ENCODE peak calls at places on chromosomes 3 and 15, in six cellular contexts. T is cardiac muscle cell, D is H7, E is mammary epithelial cell, U is ovary, A is stomach. B is an unnamed sample.

GRCh38 chr3:197309528-197310361 is 11.3 kb upstream of the DLG1 start:
- DNase-seq in T (peak; percentile 93), D (peak; percentile 29), E (peak; percentile 84), U (no peak), A (no peak), B (peak; percentile 43)

GRCh38 chr3:112774293-112774926 is 72.3 kb downstream of the CD200R1L start:
- DNase-seq in T (peak; percentile 59), D (no peak), E (peak; percentile 89), U (no peak), A (no peak), B (no peak)

GRCh38 chr3:109114746-109115145 is 3.2 kb downstream of the MORC1 start:
- DNase-seq in T (no peak), D (no peak), E (no peak), U (no peak), A (no peak), B (no peak)

GRCh38 chr3:176078916-176079315 is 1118.4 kb downstream of the TBL1XR1 start:
- DNase-seq in T (no peak), D (no peak), E (no peak), U (no peak), A (no peak), B (no peak)

GRCh38 chr3:124409650-124410275 is 320.5 kb upstream of the UMPS start:
- DNase-seq in T (peak; percentile 12), D (no peak), E (peak; percentile 19), U (no peak), A (no peak), B (peak; percentile 21)

GRCh38 chr3:136621628-136622027 is 130.6 kb downstream of the STAG1 start:
- DNase-seq in T (peak; percentile 66), D (no peak), E (peak; percentile 69), U (no peak), A (no peak), B (no peak)

GRCh38 chr3:171293142-171293782 is 166.9 kb downstream of the TNIK start:
- DNase-seq in T (no peak), D (no peak), E (no peak), U (no peak), A (no peak), B (no peak)

GRCh38 chr3:127680146-127680661 is 7.5 kb downstream of the ABTB1 start:
- DNase-seq in T (no peak), D (no peak), E (no peak), U (no peak), A (peak; percentile 24), B (no peak)

GRCh38 chr3:54965746-54966145 is 37.9 kb upstream of the LRTM1 start:
- DNase-seq in T (peak; percentile 33), D (no peak), E (no peak), U (no peak), A (no peak), B (peak; percentile 54)

GRCh38 chr3:4742359-4742758 is 236.9 kb upstream of the BHLHE40 start:
- DNase-seq in T (no peak), D (no peak), E (no peak), U (no peak), A (no peak), B (no peak)

GRCh38 chr15:31280037-31280830 is 46.4 kb upstream of the KLF13 start:
- DNase-seq in T (no peak), D (peak; percentile 29), E (peak; percentile 31), U (no peak), A (peak; percentile 23), B (peak; percentile 76)

GRCh38 chr15:78174398-78174797 is 25.2 kb downstream of the IDH3A start:
- DNase-seq in T (no peak), D (no peak), E (no peak), U (no peak), A (no peak), B (peak; percentile 33)

GRCh38 chr3:118075873-118076272 is 958.8 kb downstream of the IGSF11 start:
- DNase-seq in T (no peak), D (no peak), E (no peak), U (no peak), A (no peak), B (peak; percentile 32)

GRCh38 chr3:16848007-16848406 is 36.7 kb upstream of the PLCL2 start:
- DNase-seq in T (no peak), D (no peak), E (no peak), U (no peak), A (no peak), B (no peak)

GRCh38 chr3:134993011-134993410 is 198.0 kb downstream of the EPHB1 start:
- DNase-seq in T (no peak), D (no peak), E (no peak), U (no peak), A (no peak), B (no peak)

GRCh38 chr15:35115155-35115725 is 30.1 kb upstream of the NANOGP8 start:
- DNase-seq in T (peak; percentile 38), D (no peak), E (no peak), U (peak; percentile 36), A (no peak), B (no peak)

GRCh38 chr3:180199396-180199795 is 162.7 kb upstream of the PEX5L start:
- DNase-seq in T (no peak), D (no peak), E (no peak), U (no peak), A (no peak), B (no peak)

GRCh38 chr3:122085666-122086065 is 30.5 kb downstream of the CD86 start:
- DNase-seq in T (peak; percentile 6), D (no peak), E (no peak), U (no peak), A (no peak), B (no peak)

GRCh38 chr3:175238848-175239247 is 379.7 kb downstream of the NAALADL2 start:
- DNase-seq in T (no peak), D (no peak), E (no peak), U (no peak), A (no peak), B (no peak)

GRCh38 chr15:27480642-27481041 is 509.7 kb downstream of the GABRG3 start:
- DNase-seq in T (no peak), D (no peak), E (no peak), U (no peak), A (no peak), B (no peak)

GRCh38 chr3:134840459-134840858 is 45.4 kb downstream of the EPHB1 start:
- DNase-seq in T (no peak), D (no peak), E (no peak), U (no peak), A (no peak), B (no peak)

GRCh38 chr3:134904796-134905646 is 110.0 kb downstream of the EPHB1 start:
- DNase-seq in T (no peak), D (peak; percentile 56), E (no peak), U (no peak), A (no peak), B (no peak)

GRCh38 chr3:113514265-113514769 is 639 bp downstream of the SPICE1 start:
- DNase-seq in T (no peak), D (peak; percentile 19), E (no peak), U (no peak), A (no peak), B (no peak)

GRCh38 chr3:50166309-50167019 is 11.3 kb downstream of the SEMA3F start:
- DNase-seq in T (no peak), D (no peak), E (no peak), U (no peak), A (no peak), B (no peak)

GRCh38 chr15:29014493-29014892 is 128.7 kb downstream of the APBA2 start:
- DNase-seq in T (no peak), D (no peak), E (no peak), U (no peak), A (no peak), B (no peak)

GRCh38 chr3:138673641-138674040 is 65.1 kb downstream of the FAIM start:
- DNase-seq in T (peak; percentile 62), D (no peak), E (peak; percentile 57), U (no peak), A (no peak), B (no peak)

GRCh38 chr15:67149859-67150824 is 84.7 kb downstream of the SMAD3 start:
- DNase-seq in T (peak; percentile 98), D (peak; percentile 63), E (peak; percentile 97), U (peak; percentile 74), A (peak; percentile 62), B (peak; percentile 87)

DNA sequence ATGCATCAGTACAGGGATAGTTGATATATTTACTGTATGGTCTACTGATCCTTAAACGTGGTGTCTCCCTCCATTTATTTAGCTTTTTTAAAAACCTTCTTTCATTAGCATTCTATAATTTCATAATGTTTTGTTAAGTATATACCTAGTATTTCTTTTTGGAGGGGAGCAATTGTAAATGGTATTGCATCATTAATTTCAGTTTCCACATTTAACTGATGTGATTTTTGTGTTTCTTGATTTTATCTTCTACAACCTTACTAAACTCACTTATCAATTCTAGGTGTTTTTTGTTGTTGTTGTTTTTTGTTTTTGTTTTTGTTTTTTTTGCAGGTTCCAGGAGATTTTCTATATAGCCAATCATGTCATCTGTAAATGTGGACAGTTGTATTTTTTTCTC is 18.4 kb downstream of the GOLGA6L1 start:
- DNase-seq in T (no peak), D (no peak), E (no peak), U (no peak), A (no peak), B (no peak)
- H3K4me3 ChIP-seq in T (no peak overlapping the region), D (no peak overlapping the region), E (no peak overlapping the region), U (no peak overlapping the region), A (no peak overlapping the region), B (no peak overlapping the region)

DNA sequence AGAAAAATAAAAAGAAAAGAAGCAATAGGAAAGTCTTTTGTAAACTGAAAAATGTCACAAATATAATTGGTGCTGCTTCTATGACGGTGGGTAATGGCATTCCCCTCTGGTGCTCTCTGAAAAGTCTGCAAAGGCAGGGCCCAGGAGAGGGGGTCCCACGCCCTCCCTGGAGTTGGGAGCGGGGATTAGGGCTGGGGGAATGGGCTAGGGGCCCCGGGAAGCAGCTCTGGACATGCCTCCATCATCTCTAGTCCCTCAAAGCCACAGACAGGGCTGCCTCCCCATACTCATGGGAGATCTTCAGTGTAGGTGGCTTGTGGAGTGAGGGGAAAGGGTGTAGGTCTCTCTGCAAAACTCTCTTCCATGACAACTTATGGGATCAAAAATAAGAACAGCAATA is 7.8 kb upstream of the RHCG start:
- DNase-seq in T (no peak), D (no peak), E (no peak), U (no peak), A (no peak), B (no peak)
- H3K27me3 ChIP-seq in T (peaks cover 15% of the 10 kb centered on the region), D (no peaks in the 10 kb centered on the region), E (no peaks in the 10 kb centered on the region), U (no peaks in the 10 kb centered on the region), A (peaks cover 14% of the 10 kb centered on the region), B (no peaks in the 10 kb centered on the region)

DNA sequence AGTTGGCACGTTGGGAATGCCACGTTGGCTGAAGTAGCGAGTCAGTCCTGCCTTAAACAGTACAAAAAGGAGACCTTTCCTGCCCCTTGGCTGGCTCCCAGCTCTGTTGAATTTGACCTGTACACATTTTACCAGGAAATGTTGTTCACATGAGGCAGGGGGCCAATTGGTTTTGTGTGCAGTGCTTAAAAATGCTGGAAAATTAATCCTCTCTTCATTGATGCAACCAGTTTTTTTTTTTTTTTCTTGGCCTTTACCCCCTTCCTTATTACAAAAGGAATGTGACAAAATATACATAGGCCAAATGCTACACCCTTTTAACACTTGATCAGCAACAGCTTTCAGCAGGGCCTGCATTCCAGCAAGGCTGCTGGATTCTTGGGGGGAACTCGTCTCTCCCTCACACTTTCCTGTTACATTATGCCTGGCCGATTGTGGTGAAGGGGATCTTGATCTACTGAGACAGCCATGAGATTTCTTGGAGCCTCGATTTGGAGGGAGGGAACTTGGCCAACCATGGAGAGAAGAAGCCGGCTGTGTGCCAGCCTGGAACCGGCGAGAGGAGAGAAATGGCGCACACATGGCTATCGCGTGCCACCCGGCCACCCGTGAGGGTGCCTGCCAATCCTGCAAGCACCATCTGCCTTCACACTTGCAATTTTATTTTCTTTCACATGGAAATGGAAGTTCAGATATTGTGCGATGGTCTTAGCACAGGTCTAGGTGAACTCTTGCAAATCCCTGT is 93.0 kb downstream of the DNASE1L3 start:
- DNase-seq in T (peak; percentile 91), D (no peak), E (no peak), U (peak; percentile 69), A (peak; percentile 93), B (no peak)
- H3K4me3 ChIP-seq in T (no peak overlapping the region), D (no peak overlapping the region), E (no peak overlapping the region), U (no peak overlapping the region), A (no peak overlapping the region), B (no peak overlapping the region)

GRCh38 chr3:123168605-123169004 is 33.1 kb upstream of the SEC22A start:
- DNase-seq in T (no peak), D (no peak), E (no peak), U (no peak), A (no peak), B (no peak)
- H3K27me3 ChIP-seq in T (no peaks in the 10 kb centered on the region), D (no peaks in the 10 kb centered on the region), E (no peaks in the 10 kb centered on the region), U (no peaks in the 10 kb centered on the region), A (no peaks in the 10 kb centered on the region), B (no peaks in the 10 kb centered on the region)

B was measured in SJCRH30.